ENCODE peak calls at places on chromosomes 5 and 9, in seven cellular contexts. N is neural progenitor cell, Z is fibroblast of lung, A is brain microvascular endothelial cell, T is ovary, H is A549, K is IMR-90. F is an unnamed sample.

GRCh38 chr9:133986774-133987454 is 5.2 kb downstream of the VAV2 start:
- DNase-seq in Z (no peak), T (no peak), K (no peak), A (no peak), H (no peak), N (no peak), F (no peak)

GRCh38 chr5:149121145-149121544 is 20.1 kb upstream of the ABLIM3 start:
- DNase-seq in N (no peak), K (no peak), T (no peak), Z (no peak), A (no peak), H (no peak), F (no peak)

GRCh38 chr5:39501403-39501802 is 76.6 kb upstream of the DAB2 start:
- DNase-seq in H (no peak), K (peak; percentile 90), N (no peak), A (peak; percentile 71), T (peak; percentile 26), Z (peak; percentile 90), F (no peak)

GRCh38 chr5:93503598-93504067 is 77.4 kb downstream of the NR2F1-AS1 start:
- DNase-seq in H (peak; percentile 1), T (no peak), K (peak; percentile 97), A (peak; percentile 94), N (no peak), Z (peak; percentile 93), F (no peak)

GRCh38 chr9:136222166-136222895 is 17.4 kb upstream of the LHX3 start:
- DNase-seq in H (no peak), N (no peak), T (no peak), Z (no peak), A (no peak), K (no peak), F (no peak)

GRCh38 chr5:18797241-18797640 is 1163.0 kb downstream of the TAF11L14 start:
- DNase-seq in Z (no peak), H (no peak), A (no peak), N (no peak), K (no peak), T (no peak), F (no peak)

GRCh38 chr5:176597417-176598389 is 12.3 kb downstream of the GPRIN1 start:
- DNase-seq in H (no peak), K (no peak), Z (no peak), T (no peak), A (no peak), N (no peak), F (no peak)

GRCh38 chr5:172593721-172594120 is 47.3 kb upstream of the NEURL1B start:
- DNase-seq in A (no peak), T (peak; percentile 5), N (no peak), Z (no peak), H (no peak), K (no peak), F (no peak)

GRCh38 chr9:35470894-35471293 is 19.0 kb upstream of the RUSC2 start:
- DNase-seq in T (no peak), Z (peak; percentile 98), A (peak; percentile 78), K (peak; percentile 87), N (no peak), H (no peak), F (no peak)

GRCh38 chr5:14617441-14617840 is 35.8 kb downstream of the OTULINL start:
- DNase-seq in T (no peak), Z (no peak), N (no peak), A (no peak), K (no peak), H (no peak), F (no peak)

GRCh38 chr9:88143944-88144343 is 5.7 kb upstream of the SPATA31C2 start:
- DNase-seq in Z (no peak), A (no peak), N (no peak), K (no peak), T (no peak), H (no peak), F (no peak)

GRCh38 chr9:126791406-126792230 is 13.2 kb upstream of the ZBTB43 start:
- DNase-seq in N (no peak), A (peak; percentile 96), T (no peak), Z (peak; percentile 66), H (peak; percentile 87), K (peak; percentile 76), F (no peak)

GRCh38 chr5:77859306-77859705 is 83.2 kb upstream of the TBCA start:
- DNase-seq in K (peak; percentile 28), H (no peak), N (no peak), T (no peak), Z (no peak), A (no peak), F (no peak)

GRCh38 chr9:88388203-88388885 is at the start of gene SPIN1:
- DNase-seq in T (peak; percentile 92), K (peak; percentile 62), A (peak; percentile 49), N (peak; percentile 94), Z (peak; percentile 72), H (peak; percentile 77), F (peak; percentile 26)

GRCh38 chr5:172722309-172722815 is 48.6 kb downstream of the DUSP1 start:
- DNase-seq in A (no peak), T (no peak), K (no peak), H (no peak), Z (no peak), N (no peak), F (no peak)

GRCh38 chr5:151147033-151147432 is 10.5 kb downstream of the ANXA6 start:
- DNase-seq in A (no peak), Z (no peak), H (no peak), T (no peak), K (no peak), N (no peak), F (no peak)

GRCh38 chr5:158940977-158941376 is 158.7 kb downstream of the EBF1 start:
- DNase-seq in Z (no peak), H (no peak), T (no peak), A (no peak), N (no peak), K (no peak), F (no peak)

GRCh38 chr9:131776473-131776872 is 36.6 kb upstream of the RAPGEF1 start:
- DNase-seq in N (peak; percentile 93), T (no peak), H (no peak), Z (peak; percentile 44), K (peak; percentile 36), A (peak; percentile 25), F (no peak)

GRCh38 chr5:57900356-57900944 is 417.8 kb upstream of the ACTBL2 start:
- DNase-seq in T (no peak), K (no peak), A (no peak), Z (no peak), H (no peak), N (no peak), F (no peak)

GRCh38 chr9:117691367-117691766 is 12.8 kb upstream of the TLR4 start:
- DNase-seq in T (no peak), K (no peak), Z (no peak), A (no peak), H (no peak), N (no peak), F (no peak)

GRCh38 chr9:36842560-36843530 is 191.2 kb downstream of the PAX5 start:
- DNase-seq in H (no peak), N (peak; percentile 61), K (no peak), Z (no peak), T (no peak), A (no peak), F (no peak)
- H3K27ac ChIP-seq in H (no peak overlapping the region), N (no peak overlapping the region), K (no peak overlapping the region), Z (no peak overlapping the region), T (no peak overlapping the region), A (no peak overlapping the region), F (no peak overlapping the region)

GRCh38 chr9:115116620-115117284 is 1.2 kb downstream of the TNC start:
- DNase-seq in N (no peak), Z (no peak), K (no peak), T (no peak), H (no peak), A (no peak), F (no peak)

GRCh38 chr9:115117999-115118470 is at the start of gene TNC:
- DNase-seq in K (peak; percentile 92), A (peak; percentile 52), H (peak; percentile 19), Z (peak; percentile 89), T (peak; percentile 8), N (peak; percentile 87), F (no peak)

GRCh38 chr9:115118471-115119156 is 657 bp upstream of the TNC start:
- DNase-seq in Z (peak; percentile 88), A (peak; percentile 86), T (no peak), N (peak; percentile 96), K (peak; percentile 93), H (peak; percentile 53), F (peak; percentile 53)

GRCh38 chr9:115122937-115123336 is 5.0 kb upstream of the TNC start:
- DNase-seq in H (no peak), N (no peak), T (no peak), A (no peak), Z (no peak), K (no peak), F (no peak)

DNA sequence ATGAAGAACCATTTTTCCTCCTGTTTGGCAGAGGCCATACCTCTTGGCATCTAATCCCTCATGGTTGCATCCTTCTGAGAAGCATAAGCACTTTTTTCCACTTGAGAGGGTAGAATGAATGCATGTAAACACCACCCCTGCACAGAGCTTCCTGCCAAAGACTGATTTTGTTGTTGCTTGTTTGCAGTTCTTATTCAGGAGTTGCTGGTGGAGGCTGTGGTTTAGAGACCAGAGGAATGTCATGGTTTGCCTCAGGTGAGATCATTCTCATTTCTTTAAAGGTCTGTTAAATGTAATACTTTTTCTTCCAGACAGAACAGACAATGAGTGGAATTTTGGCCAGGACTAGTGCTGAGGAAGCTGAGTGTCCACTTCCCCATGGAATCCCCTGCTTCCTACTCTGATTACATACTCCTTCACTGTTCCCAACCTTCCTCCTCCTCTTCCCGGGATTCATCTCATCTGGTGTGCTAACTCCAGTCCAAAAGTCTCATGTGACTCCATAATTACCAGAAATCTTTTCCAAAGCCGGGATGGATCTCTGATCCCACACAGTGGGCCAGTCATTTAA is 3.3 kb upstream of the TNC start:
- DNase-seq in K (no peak), T (no peak), N (no peak), Z (no peak), H (no peak), A (no peak), F (no peak)
- TF ChIP-seq CTCF in K (no peak), T (no peak), N (no peak), Z (no peak), H (no peak), A (no peak), F (no peak)

DNA sequence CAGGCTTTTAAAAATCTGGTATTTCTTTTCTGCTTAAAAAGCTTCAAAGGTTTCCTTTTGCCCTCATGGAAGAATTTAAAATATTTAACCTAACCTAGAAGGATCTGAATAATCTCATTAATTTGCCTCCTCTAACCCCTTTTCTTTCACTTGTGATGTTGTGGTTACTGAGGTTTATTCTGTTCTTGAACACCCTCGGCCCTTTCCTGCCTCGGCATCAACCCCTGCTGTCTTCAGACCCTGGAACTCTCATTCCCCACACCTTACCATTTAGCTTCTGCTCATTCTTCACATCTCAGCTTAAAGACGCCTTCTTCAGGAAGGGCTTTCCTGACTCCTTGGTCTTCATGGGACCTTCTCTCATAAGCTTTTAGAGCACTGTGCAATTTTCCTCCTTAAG is 131.4 kb upstream of the MAN2A1 start:
- DNase-seq in T (no peak), A (no peak), Z (no peak), K (no peak), N (no peak), H (no peak), F (no peak)
- H3K4me3 ChIP-seq in T (no peak overlapping the region), A (no peak overlapping the region), Z (no peak overlapping the region), K (no peak overlapping the region), N (no peak overlapping the region), H (no peak overlapping the region), F (no peak overlapping the region)

DNA sequence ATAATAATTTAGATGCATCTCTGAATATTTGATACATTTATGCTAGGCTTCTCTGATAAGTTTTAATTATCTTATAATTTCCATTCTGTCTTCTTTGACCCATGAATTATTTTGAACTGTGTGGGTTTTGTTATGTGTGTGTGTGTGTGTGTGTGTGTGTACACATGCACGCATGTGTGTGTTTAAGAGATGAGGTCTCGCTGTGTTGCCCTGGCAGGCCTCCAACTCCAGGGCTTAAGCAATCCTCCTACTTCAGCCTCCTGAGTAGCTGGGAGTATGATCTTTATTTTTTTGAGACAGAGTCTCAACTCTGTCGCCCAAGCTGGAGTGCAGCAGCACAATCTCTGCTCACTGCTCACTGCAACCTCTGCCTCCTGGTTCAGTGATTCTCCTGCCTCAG is 75.4 kb downstream of the NDUFAF2 start:
- DNase-seq in A (peak; percentile 29), N (no peak), H (no peak), Z (peak; percentile 78), K (peak; percentile 38), T (no peak), F (no peak)
- H3K27ac ChIP-seq in A (no peak overlapping the region), N (no peak overlapping the region), H (peak overlapping the region; percentile 58), Z (no peak overlapping the region), K (no peak overlapping the region), T (no peak overlapping the region), F (no peak overlapping the region)